ENCODE peak calls at places on chromosomes 12 and 14, in four cellular contexts. One of them, this sample, is unnamed.

GRCh38 chr14:71620401-71620800 is 311.8 kb upstream of the RGS6 start:
- DNase-seq in K562: no peak
- DNase-seq in foreskin fibroblast: peak
- DNase-seq in HT1080: peak
- DNase-seq in this sample: peak

GRCh38 chr14:36429692-36430091 is 90.3 kb downstream of the NKX2-1 start:
- DNase-seq in foreskin fibroblast: no peak
- DNase-seq in K562: no peak
- DNase-seq in HT1080: no peak
- DNase-seq in this sample: no peak

GRCh38 chr14:101958418-101959185 is 5.8 kb upstream of the DYNC1H1 start:
- DNase-seq in foreskin fibroblast: peak
- DNase-seq in K562: no peak
- DNase-seq in HT1080: no peak
- DNase-seq in this sample: no peak

GRCh38 chr12:5433840-5434646 is 2.1 kb downstream of the NTF3 start:
- DNase-seq in foreskin fibroblast: peak
- DNase-seq in K562: no peak
- DNase-seq in HT1080: no peak
- DNase-seq in this sample: peak

GRCh38 chr12:31890295-31891285 is 68.6 kb upstream of the RESF1 start:
- DNase-seq in foreskin fibroblast: no peak
- DNase-seq in HT1080: no peak
- DNase-seq in K562: no peak
- DNase-seq in this sample: no peak

GRCh38 chr14:59583755-59584154 is 7.1 kb upstream of the CCDC175 start:
- DNase-seq in K562: no peak
- DNase-seq in HT1080: peak
- DNase-seq in foreskin fibroblast: peak
- DNase-seq in this sample: peak

GRCh38 chr12:114636723-114637480 is 47.1 kb downstream of the TBX3 start:
- DNase-seq in HT1080: no peak
- DNase-seq in foreskin fibroblast: peak
- DNase-seq in K562: no peak
- DNase-seq in this sample: peak

GRCh38 chr14:105161964-105162363 is 6.6 kb downstream of the JAG2 start:
- DNase-seq in K562: no peak
- DNase-seq in foreskin fibroblast: no peak
- DNase-seq in HT1080: no peak
- DNase-seq in this sample: no peak

GRCh38 chr14:88473791-88474190 is 81.0 kb downstream of the PTPN21 start:
- DNase-seq in HT1080: no peak
- DNase-seq in foreskin fibroblast: no peak
- DNase-seq in K562: no peak
- DNase-seq in this sample: no peak

GRCh38 chr12:88753074-88753473 is 172.8 kb upstream of the KITLG start:
- DNase-seq in K562: no peak
- DNase-seq in foreskin fibroblast: peak
- DNase-seq in HT1080: peak
- DNase-seq in this sample: no peak

GRCh38 chr12:127189992-127190391 is 1077.0 kb upstream of the TMEM132C start:
- DNase-seq in HT1080: no peak
- DNase-seq in K562: no peak
- DNase-seq in foreskin fibroblast: no peak
- DNase-seq in this sample: no peak

GRCh38 chr14:74456684-74457083 is 30.7 kb upstream of the SYNDIG1L start:
- DNase-seq in HT1080: no peak
- DNase-seq in K562: no peak
- DNase-seq in foreskin fibroblast: no peak
- DNase-seq in this sample: no peak

GRCh38 chr12:53198470-53199110 is 8.5 kb downstream of the ITGB7 start:
- DNase-seq in HT1080: no peak
- DNase-seq in foreskin fibroblast: no peak
- DNase-seq in K562: no peak
- DNase-seq in this sample: no peak

GRCh38 chr12:7154901-7155470 is 24.8 kb downstream of the CLSTN3 start:
- DNase-seq in foreskin fibroblast: peak
- DNase-seq in HT1080: no peak
- DNase-seq in K562: no peak
- DNase-seq in this sample: peak

GRCh38 chr14:94025720-94026119 is 420 bp upstream of the OTUB2 start:
- DNase-seq in HT1080: no peak
- DNase-seq in K562: no peak
- DNase-seq in foreskin fibroblast: no peak
- DNase-seq in this sample: no peak

GRCh38 chr12:27396416-27396815 is 50.1 kb upstream of the SMCO2 start:
- DNase-seq in K562: no peak
- DNase-seq in foreskin fibroblast: no peak
- DNase-seq in HT1080: no peak
- DNase-seq in this sample: no peak

GRCh38 chr12:56723889-56724659 is 1.0 kb downstream of the NACA start:
- DNase-seq in K562: no peak
- DNase-seq in foreskin fibroblast: peak
- DNase-seq in HT1080: peak
- DNase-seq in this sample: peak

GRCh38 chr14:23299186-23299521 is 3.5 kb downstream of the PPP1R3E start:
- DNase-seq in foreskin fibroblast: no peak
- DNase-seq in K562: no peak
- DNase-seq in HT1080: no peak
- DNase-seq in this sample: no peak

GRCh38 chr14:32331227-32331597 is 2.1 kb downstream of the AKAP6 start:
- DNase-seq in HT1080: no peak
- DNase-seq in foreskin fibroblast: no peak
- DNase-seq in K562: peak
- DNase-seq in this sample: no peak

GRCh38 chr14:35400707-35401421 is 3.7 kb downstream of the NFKBIA start:
- DNase-seq in foreskin fibroblast: no peak
- DNase-seq in K562: no peak
- DNase-seq in HT1080: no peak
- DNase-seq in this sample: no peak

GRCh38 chr12:12801649-12802048 is 11.5 kb upstream of the DDX47 start:
- DNase-seq in foreskin fibroblast: no peak
- DNase-seq in K562: no peak
- DNase-seq in HT1080: no peak
- DNase-seq in this sample: no peak

This sample was measured in hepatic stellate cell.